ENCODE peak calls at places on chromosomes 1 and 21, in eight cellular contexts. Z is upper lobe of left lung, K is ovary, M is PC-9, W is fibroblast of lung, V is H9, J is PC-3, E is psoas muscle. F is an unnamed sample.

GRCh38 chr1:36223373-36223995 is 759 bp upstream of the THRAP3 start:
- DNase-seq in M (no peak), K (no peak), E (no peak), V (no peak), W (peak; percentile 71), Z (no peak), J (peak; percentile 27), F (no peak)

GRCh38 chr1:153629971-153630370 is 1.7 kb downstream of the S100A1 start:
- DNase-seq in J (no peak), E (peak; percentile 89), M (no peak), V (no peak), K (no peak), Z (no peak), W (no peak), F (no peak)

GRCh38 chr1:246492611-246493245 is 14.4 kb downstream of the SMYD3 start:
- DNase-seq in W (peak; percentile 66), J (peak; percentile 83), K (peak; percentile 55), E (peak; percentile 85), Z (no peak), M (no peak), V (peak; percentile 60), F (no peak)

GRCh38 chr21:44352253-44352860 is 1.1 kb upstream of the TRPM2 start:
- DNase-seq in V (no peak), J (no peak), M (no peak), K (no peak), E (no peak), Z (peak; percentile 55), W (no peak), F (no peak)

GRCh38 chr1:88593358-88593757 is 90.7 kb upstream of the PKN2 start:
- DNase-seq in J (no peak), Z (no peak), K (no peak), W (no peak), V (no peak), E (no peak), M (no peak), F (no peak)

GRCh38 chr1:164702216-164702615 is 143.2 kb downstream of the PBX1 start:
- DNase-seq in W (peak; percentile 64), J (peak; percentile 55), K (no peak), V (no peak), M (peak; percentile 53), Z (no peak), E (no peak), F (no peak)

GRCh38 chr1:235910357-235911299 is 43.9 kb upstream of the LYST start:
- DNase-seq in V (peak; percentile 60), W (peak; percentile 99), J (peak; percentile 92), K (no peak), M (peak; percentile 97), E (no peak), Z (no peak), F (no peak)

GRCh38 chr1:3071507-3072177 is 2.6 kb downstream of the PRDM16 start:
- DNase-seq in W (no peak), K (no peak), E (no peak), J (no peak), V (no peak), M (no peak), Z (peak; percentile 60), F (peak; percentile 44)

GRCh38 chr21:45886610-45887026 is 95.0 kb upstream of the COL6A1 start:
- DNase-seq in V (no peak), Z (no peak), M (no peak), W (no peak), E (peak; percentile 39), K (no peak), J (no peak), F (peak; percentile 23)

GRCh38 chr21:31283025-31283424 is 61.0 kb downstream of the TIAM1 start:
- DNase-seq in V (no peak), M (no peak), Z (no peak), W (no peak), J (no peak), K (no peak), E (no peak), F (no peak)

GRCh38 chr1:58585166-58585565 is 8.1 kb upstream of the TACSTD2 start:
- DNase-seq in Z (no peak), W (no peak), V (no peak), J (no peak), K (no peak), M (no peak), E (no peak), F (no peak)

GRCh38 chr1:45569962-45570581 is 13.8 kb upstream of the NASP start:
- DNase-seq in M (peak; percentile 62), J (peak; percentile 88), E (peak; percentile 78), V (peak; percentile 76), W (peak; percentile 62), K (peak; percentile 60), Z (no peak), F (peak; percentile 61)

GRCh38 chr1:226661271-226661670 is 77.8 kb downstream of the ITPKB start:
- DNase-seq in Z (no peak), E (peak; percentile 24), J (no peak), W (no peak), M (no peak), K (no peak), V (no peak), F (no peak)

GRCh38 chr21:38920631-38921398 is 115.1 kb downstream of the ETS2 start:
- DNase-seq in Z (no peak), V (no peak), M (no peak), J (peak; percentile 78), W (peak; percentile 80), K (peak; percentile 51), E (no peak), F (no peak)

GRCh38 chr1:162003061-162003824 is 20.4 kb downstream of the OLFML2B start:
- DNase-seq in K (no peak), M (no peak), W (peak; percentile 100), V (no peak), Z (peak; percentile 32), E (peak; percentile 88), J (peak; percentile 99), F (no peak)

GRCh38 chr1:77468556-77468955 is 186.7 kb downstream of the AK5 start:
- DNase-seq in Z (no peak), K (no peak), E (no peak), J (no peak), V (no peak), M (no peak), W (no peak), F (no peak)

GRCh38 chr21:36065497-36066036 is 4.3 kb upstream of the CBR1 start:
- DNase-seq in J (peak; percentile 69), M (no peak), V (no peak), Z (no peak), E (no peak), W (peak; percentile 64), K (no peak), F (no peak)

GRCh38 chr1:51622455-51622913 is 5.6 kb downstream of the OSBPL9 start:
- DNase-seq in J (peak; percentile 97), V (peak; percentile 64), M (peak; percentile 98), W (peak; percentile 84), E (peak; percentile 87), K (peak; percentile 43), Z (no peak), F (no peak)

GRCh38 chr21:37264808-37265207 is 2.3 kb downstream of the VPS26C start:
- DNase-seq in W (no peak), E (no peak), M (no peak), V (no peak), Z (no peak), J (peak; percentile 65), K (no peak), F (no peak)

GRCh38 chr1:80755944-80756343 is 1044.8 kb upstream of the ADGRL2 start:
- DNase-seq in E (no peak), V (no peak), K (no peak), J (no peak), M (no peak), W (no peak), Z (no peak), F (no peak)

GRCh38 chr1:121544500-121544899 is 359.7 kb downstream of the SRGAP2C start:
- DNase-seq in E (no peak), K (no peak), V (no peak), M (no peak), J (no peak), Z (no peak), W (no peak), F (no peak)

GRCh38 chr1:121546830-121547680 is 362.3 kb downstream of the SRGAP2C start:
- DNase-seq in Z (no peak), K (no peak), J (peak; percentile 93), V (no peak), E (no peak), W (peak; percentile 54), M (peak; percentile 48), F (no peak)
- H3K4me1 ChIP-seq in Z (no peaks in the 10 kb centered on the region), K (no peaks in the 10 kb centered on the region), J (peaks cover 11% of the 10 kb centered on the region), V (no peaks in the 10 kb centered on the region), E (no peaks in the 10 kb centered on the region), W (no peaks in the 10 kb centered on the region), M (no peaks in the 10 kb centered on the region), F (no peaks in the 10 kb centered on the region)

DNA sequence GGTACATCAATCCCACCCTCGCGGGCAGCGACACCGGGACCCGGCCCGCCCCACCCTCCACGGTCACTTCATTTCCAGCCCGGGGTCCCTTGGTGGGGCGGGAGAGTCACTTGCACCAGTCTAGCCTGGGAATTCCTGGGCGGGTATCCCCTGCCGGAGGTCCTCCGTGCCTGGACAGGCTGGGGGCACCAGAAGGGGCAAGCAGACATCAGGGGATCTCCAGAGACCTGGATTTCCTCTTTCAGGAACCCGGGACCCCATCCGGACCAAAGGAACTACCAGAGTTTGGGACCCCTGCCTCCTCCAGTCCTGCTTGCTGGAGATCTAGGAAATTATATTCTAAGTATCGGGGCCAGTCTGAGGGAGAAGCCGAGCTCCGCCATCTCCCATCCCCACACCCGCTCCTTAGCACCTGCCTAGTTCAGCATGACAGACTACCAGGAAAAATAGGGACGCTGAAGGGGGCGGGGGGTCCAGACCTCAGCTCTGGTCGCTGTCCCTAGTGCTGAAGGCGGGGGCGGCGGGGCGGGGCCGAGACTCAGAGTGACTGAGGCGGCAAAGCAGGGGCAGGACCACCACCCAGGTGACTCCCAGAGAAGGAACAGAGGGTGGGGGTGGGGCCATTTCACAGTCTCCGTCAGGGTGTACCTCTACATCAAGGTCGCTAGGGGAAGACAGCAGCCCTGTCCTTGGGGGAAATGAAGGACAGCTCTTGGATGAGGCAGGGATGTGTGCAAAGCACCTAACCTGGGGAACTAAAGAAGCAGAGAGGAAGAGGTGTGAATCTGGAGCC is 829 bp downstream of the HCN3 start:
- DNase-seq in W (peak; percentile 23), M (peak; percentile 55), Z (peak; percentile 93), E (peak; percentile 64), K (peak; percentile 54), V (peak; percentile 99), J (peak; percentile 51), F (peak; percentile 72)
- TF ChIP-seq CTCF in W (peak; percentile 37), M (peak; percentile 54), Z (peak; percentile 10), E (no peak), K (no peak), V (peak; percentile 68), J (peak; percentile 54), F (peak; percentile 29)

GRCh38 chr1:210691039-210691438 is 362.3 kb downstream of the HHAT start:
- DNase-seq in K (no peak), E (no peak), J (no peak), V (no peak), W (no peak), Z (no peak), M (no peak), F (no peak)
- H3K4me1 ChIP-seq in K (no peaks in the 10 kb centered on the region), E (no peaks in the 10 kb centered on the region), J (no peaks in the 10 kb centered on the region), V (no peaks in the 10 kb centered on the region), W (peaks cover 3% of the 10 kb centered on the region), Z (no peaks in the 10 kb centered on the region), M (no peaks in the 10 kb centered on the region), F (no peaks in the 10 kb centered on the region)

DNA sequence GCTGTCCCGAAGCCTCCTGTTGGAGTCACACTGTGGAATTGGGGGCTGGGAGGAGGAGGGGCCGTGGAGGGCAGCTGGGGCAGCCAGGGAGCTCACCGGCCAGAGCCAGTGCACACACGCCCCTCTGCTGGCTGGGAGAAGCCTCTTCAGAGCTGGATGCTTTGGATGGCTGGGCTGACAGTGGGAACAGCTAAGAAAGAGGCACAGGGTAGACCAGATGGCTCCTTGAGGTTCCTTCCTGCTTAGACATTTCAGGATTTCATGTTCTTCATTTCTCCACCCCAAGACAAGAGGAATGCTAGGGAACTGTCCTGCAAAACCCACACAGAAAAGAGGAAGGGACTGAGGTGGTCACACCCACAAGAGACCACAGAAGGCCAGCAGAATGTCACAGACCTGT is 254.8 kb upstream of the VAMP3 start:
- DNase-seq in J (no peak), V (peak; percentile 57), M (no peak), E (peak; percentile 15), W (peak; percentile 17), K (no peak), Z (no peak), F (peak; percentile 26)
- TF ChIP-seq CTCF in J (no peak), V (peak; percentile 48), M (no peak), E (no peak), W (no peak), K (no peak), Z (no peak), F (no peak)